ENCODE peak calls at places on chromosomes 13 and 19, in five cellular contexts. V is Peyer's patch, S is K562, A is fibroblast of mammary gland, B is tibial nerve. L is an unnamed sample.

GRCh38 chr19:44626067-44626624 is 12.8 kb downstream of the IGSF23 start:
- DNase-seq in V (no peak), S (no peak), A (peak; percentile 94), B (no peak), L (peak; percentile 93)

GRCh38 chr19:34184880-34185491 is 12.7 kb downstream of the LSM14A start:
- DNase-seq in V (no peak), S (no peak), A (peak; percentile 39), B (no peak), L (no peak)

GRCh38 chr19:33905937-33906577 is 109.4 kb downstream of the KCTD15 start:
- DNase-seq in V (no peak), S (peak; percentile 75), A (no peak), B (no peak), L (no peak)

GRCh38 chr19:16323532-16323931 is 1.1 kb upstream of the KLF2 start:
- DNase-seq in V (no peak), S (no peak), A (no peak), B (no peak), L (no peak)

GRCh38 chr13:50731400-50731799 is 112.1 kb downstream of the DLEU7 start:
- DNase-seq in V (no peak), S (no peak), A (peak; percentile 65), B (no peak), L (peak; percentile 57)

GRCh38 chr19:54454781-54455675 is 6.0 kb downstream of the LENG8 start:
- DNase-seq in V (no peak), S (no peak), A (no peak), B (no peak), L (no peak)

GRCh38 chr19:40217027-40217810 is 965 bp downstream of the TTC9B start:
- DNase-seq in V (no peak), S (peak; percentile 63), A (no peak), B (no peak), L (no peak)

GRCh38 chr13:51811046-51811445 is 7.1 kb upstream of the DHRS12 start:
- DNase-seq in V (no peak), S (no peak), A (no peak), B (no peak), L (no peak)

GRCh38 chr13:37443538-37443937 is 155.0 kb downstream of the POSTN start:
- DNase-seq in V (no peak), S (no peak), A (peak; percentile 97), B (no peak), L (peak; percentile 79)

GRCh38 chr13:60591348-60591747 is 194.3 kb downstream of the TDRD3 start:
- DNase-seq in V (no peak), S (no peak), A (peak; percentile 93), B (no peak), L (peak; percentile 1)

GRCh38 chr13:28636677-28637317 is 22.1 kb upstream of the POMP start:
- DNase-seq in V (peak; percentile 65), S (peak; percentile 43), A (peak; percentile 80), B (peak; percentile 54), L (peak; percentile 75)

GRCh38 chr19:38020331-38020730 is 113.3 kb downstream of the SIPA1L3 start:
- DNase-seq in V (no peak), S (no peak), A (no peak), B (no peak), L (no peak)

GRCh38 chr19:46441775-46442332 is 13.1 kb upstream of the PNMA8C start:
- DNase-seq in V (no peak), S (no peak), A (no peak), B (no peak), L (no peak)

DNA sequence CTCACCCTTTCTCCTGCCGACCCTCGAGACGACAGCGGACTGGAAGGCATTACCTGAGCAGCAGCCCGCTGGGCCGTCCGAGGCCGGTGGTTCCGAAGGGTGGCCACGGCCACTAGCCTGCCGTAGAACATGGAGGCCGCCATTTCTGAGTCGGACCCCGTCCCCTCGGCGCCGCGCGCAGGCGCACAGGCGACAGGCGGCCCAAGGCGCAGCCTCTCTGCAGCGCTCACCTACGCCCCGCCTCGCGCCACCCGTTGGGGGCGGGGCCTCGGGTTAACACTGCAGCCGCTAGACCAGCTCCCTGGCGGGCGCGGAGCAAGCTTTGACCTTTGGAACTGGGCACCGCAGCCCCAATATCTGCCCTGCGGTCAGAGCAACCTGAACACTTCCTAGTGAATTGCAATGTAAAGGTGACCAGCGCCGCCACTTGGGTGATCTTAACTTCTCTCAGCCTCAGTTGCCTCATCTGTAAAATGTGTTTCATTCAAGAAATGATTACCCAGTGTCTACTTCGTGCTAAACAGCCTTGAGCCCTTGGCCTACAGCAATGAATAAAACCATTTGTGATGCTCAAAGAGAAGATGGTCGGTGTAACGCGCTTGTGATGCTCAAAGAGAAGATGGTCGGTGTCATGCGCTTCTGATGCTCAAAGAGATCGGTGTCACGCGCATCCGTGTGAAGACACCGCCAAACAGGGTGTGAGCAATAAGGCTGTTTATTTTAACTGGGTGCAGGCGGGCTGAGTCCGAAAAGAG is at the start of gene SUCLA2:
- DNase-seq in V (peak; percentile 85), S (peak; percentile 96), A (peak; percentile 81), B (peak; percentile 75), L (peak; percentile 79)
- TF ChIP-seq CTCF in V (no peak), S (no peak), A (no peak), B (no peak), L (no peak)

DNA sequence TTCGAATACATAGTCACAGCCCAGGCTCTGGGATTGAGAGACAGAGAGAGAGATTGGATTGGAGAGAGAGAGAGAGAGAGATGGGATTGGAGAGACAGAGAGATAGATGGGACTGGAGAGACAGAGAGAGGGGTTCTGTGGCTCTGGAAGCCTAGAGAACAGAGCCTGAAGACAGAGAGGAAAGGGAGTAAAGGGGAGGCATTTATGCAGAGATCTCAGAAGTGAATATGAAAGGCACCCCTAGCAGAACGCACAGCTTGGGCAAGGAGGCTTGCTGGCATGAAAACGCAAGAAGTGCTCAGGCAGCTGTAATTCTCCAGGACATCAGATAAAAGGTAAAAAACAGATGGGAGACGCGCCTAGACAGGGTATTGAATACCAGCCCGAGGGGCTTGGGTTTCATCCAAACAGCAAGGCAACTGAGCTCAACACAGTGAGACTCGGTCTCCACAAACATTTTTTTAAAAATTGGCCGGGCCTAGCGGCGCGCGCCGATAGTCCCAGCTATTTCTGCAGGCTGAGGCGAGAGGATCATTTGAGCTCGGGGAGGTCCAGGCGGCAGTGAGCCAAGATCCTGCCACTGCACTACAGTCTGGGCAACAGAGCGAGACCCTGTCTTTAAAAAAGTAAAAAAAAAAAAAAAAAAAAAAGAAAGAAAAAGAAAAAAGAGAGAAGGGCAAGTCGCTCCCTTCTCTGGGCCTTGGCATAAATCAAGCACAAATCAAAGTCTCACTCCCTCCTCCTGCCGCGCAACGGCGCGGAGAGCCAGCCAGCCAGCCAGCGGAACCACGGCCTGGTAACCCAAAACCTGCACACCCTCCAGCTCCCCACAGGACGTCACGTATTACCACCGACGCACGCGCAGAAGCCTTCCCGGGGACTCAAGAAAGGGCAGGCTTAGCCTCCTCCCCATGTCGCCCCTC is 769 bp upstream of the PPP2R1A start:
- DNase-seq in V (no peak), S (peak; percentile 92), A (no peak), B (peak; percentile 47), L (no peak)
- TF ChIP-seq CTCF in V (no peak), S (peak; percentile 15), A (no peak), B (no peak), L (no peak)

DNA sequence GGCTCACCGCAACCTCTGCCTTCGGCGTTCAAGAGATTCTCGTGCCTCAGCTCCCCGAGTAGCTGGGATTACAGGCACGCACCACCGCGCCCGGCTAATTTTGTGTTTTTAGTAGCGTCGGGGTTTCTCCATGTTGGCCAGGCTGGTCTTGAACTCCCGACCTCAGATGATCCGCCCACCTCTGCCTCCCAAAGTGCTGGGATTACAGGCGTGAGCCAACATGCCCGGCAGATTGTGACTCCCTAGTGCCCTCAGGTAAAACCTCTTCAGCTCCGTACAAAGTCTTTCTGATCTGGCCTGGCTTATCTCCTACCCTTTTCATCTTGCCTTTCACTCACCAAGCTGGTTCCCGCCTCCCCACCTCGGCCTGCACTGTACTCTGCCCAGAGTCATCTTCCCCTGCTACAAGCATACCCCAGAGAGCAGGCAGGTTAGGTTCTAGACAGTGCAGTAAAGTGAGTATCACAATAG is 15.0 kb downstream of the BICRA start:
- DNase-seq in V (no peak), S (no peak), A (no peak), B (no peak), L (no peak)
- TF ChIP-seq CTCF in V (no peak), S (no peak), A (no peak), B (no peak), L (no peak)

GRCh38 chr19:58400916-58401824 is 5.7 kb downstream of the RNF225 start:
- DNase-seq in V (peak; percentile 100), S (peak; percentile 97), A (peak; percentile 99), B (peak; percentile 100), L (peak; percentile 99)
- TF ChIP-seq CTCF in V (no peak), S (peak; percentile 7), A (no peak), B (no peak), L (no peak)

GRCh38 chr13:113124211-113125025 is 1.8 kb downstream of the F10 start:
- DNase-seq in V (no peak), S (no peak), A (no peak), B (no peak), L (no peak)

GRCh38 chr13:113121183-113121927 is 1.2 kb upstream of the F10 start:
- DNase-seq in V (no peak), S (no peak), A (no peak), B (no peak), L (no peak)

GRCh38 chr13:113121928-113122420 is 625 bp upstream of the F10 start:
- DNase-seq in V (no peak), S (no peak), A (no peak), B (no peak), L (no peak)

GRCh38 chr13:113123226-113124150 is 889 bp downstream of the F10 start:
- DNase-seq in V (no peak), S (peak; percentile 58), A (no peak), B (no peak), L (no peak)

DNA sequence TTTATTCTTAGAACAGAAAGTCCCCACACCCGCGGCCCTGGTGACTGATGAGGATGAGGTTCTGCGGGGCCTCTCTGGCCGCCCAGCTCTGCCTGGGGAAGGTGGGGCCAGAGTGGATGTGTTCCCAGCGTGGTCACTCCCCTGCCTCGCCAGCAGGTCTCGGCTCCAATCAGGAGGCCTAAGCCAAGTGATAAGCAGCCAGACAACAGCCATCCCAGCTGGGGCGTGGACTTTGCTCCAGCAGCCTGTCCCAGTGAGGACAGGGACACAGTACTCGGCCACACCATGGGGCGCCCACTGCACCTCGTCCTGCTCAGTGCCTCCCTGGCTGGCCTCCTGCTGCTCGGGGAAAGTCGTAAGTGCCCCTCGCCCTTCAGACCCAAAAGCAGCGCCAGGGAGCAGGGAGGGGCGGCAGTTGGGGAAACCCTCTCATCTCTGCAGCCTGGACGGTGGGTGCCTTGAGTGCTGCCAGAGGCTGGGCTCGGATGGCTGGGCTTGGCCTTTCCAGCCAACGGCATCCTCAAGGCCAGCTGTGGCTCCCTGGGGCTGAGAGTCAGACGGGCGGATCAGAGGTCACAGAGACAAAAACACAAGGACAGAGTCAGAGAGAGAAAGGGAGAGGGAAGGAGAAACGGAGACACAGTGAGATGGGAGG is at the start of gene F10:
- DNase-seq in V (peak; percentile 25), S (peak; percentile 64), A (peak; percentile 63), B (peak; percentile 61), L (peak; percentile 89)
- TF ChIP-seq CTCF in V (no peak), S (no peak), A (no peak), B (no peak), L (peak; percentile 37)

GRCh38 chr19:13960863-13961784 is 8.8 kb downstream of the DCAF15 start:
- DNase-seq in V (no peak), S (no peak), A (no peak), B (no peak), L (no peak)
- TF ChIP-seq CTCF in V (no peak), S (no peak), A (no peak), B (no peak), L (no peak)

L was measured in HFFc6.